ENCODE peak calls at places on chromosomes 4 and X, in six cellular contexts. T, C, F, Q, B and M are unnamed samples.

GRCh38 chr4:61540944-61541343 is 340.8 kb downstream of the ADGRL3 start:
- DNase-seq in T (no peak), C (no peak), F (no peak), Q (no peak), B (no peak), M (no peak)

GRCh38 chr4:156098846-156099245 is 145.2 kb upstream of the CTSO start:
- DNase-seq in T (no peak), C (no peak), F (no peak), Q (no peak), B (no peak), M (peak; percentile 36)

GRCh38 chr4:141350122-141350904 is 129.6 kb downstream of the ZNF330 start:
- DNase-seq in T (no peak), C (peak; percentile 94), F (peak; percentile 68), Q (peak; percentile 56), B (peak; percentile 87), M (peak; percentile 92)

GRCh38 chr4:70269674-70270073 is 27.3 kb downstream of the CSN3 start:
- DNase-seq in T (no peak), C (no peak), F (peak; percentile 21), Q (no peak), B (no peak), M (no peak)

GRCh38 chr4:76658231-76659102 is 223.4 kb downstream of the SHROOM3 start:
- DNase-seq in T (no peak), C (peak; percentile 96), F (peak; percentile 71), Q (peak; percentile 44), B (peak; percentile 72), M (peak; percentile 88)

GRCh38 chr4:20253272-20253798 is 1.6 kb downstream of the SLIT2 start:
- DNase-seq in T (no peak), C (no peak), F (no peak), Q (no peak), B (no peak), M (no peak)

GRCh38 chr4:65202473-65203264 is 467.6 kb downstream of the EPHA5 start:
- DNase-seq in T (no peak), C (no peak), F (no peak), Q (no peak), B (no peak), M (no peak)

GRCh38 chr4:145840162-145840768 is 98.4 kb downstream of the ZNF827 start:
- DNase-seq in T (no peak), C (peak; percentile 53), F (peak; percentile 52), Q (no peak), B (no peak), M (peak; percentile 55)

GRCh38 chr4:169348541-169348940 is 77.8 kb upstream of the SH3RF1 start:
- DNase-seq in T (no peak), C (no peak), F (no peak), Q (no peak), B (no peak), M (no peak)

GRCh38 chr4:82833696-82834313 is 35.2 kb upstream of the SCD5 start:
- DNase-seq in T (no peak), C (peak; percentile 76), F (peak; percentile 89), Q (peak; percentile 74), B (peak; percentile 31), M (peak; percentile 89)

GRCh38 chrX:144732588-144732987 is 514.7 kb upstream of the SPANXN1 start:
- DNase-seq in T (no peak), C (peak; percentile 13), F (no peak), Q (no peak), B (no peak), M (peak; percentile 35)

GRCh38 chr4:85955614-85956295 is 404.1 kb downstream of the MAPK10 start:
- DNase-seq in T (no peak), C (no peak), F (peak; percentile 28), Q (no peak), B (no peak), M (no peak)

GRCh38 chr4:137510866-137511265 is 21.4 kb downstream of the PCDH18 start:
- DNase-seq in T (no peak), C (peak; percentile 96), F (peak; percentile 76), Q (peak; percentile 74), B (peak; percentile 82), M (peak; percentile 94)

GRCh38 chrX:110665636-110666035 is 130.0 kb downstream of the CHRDL1 start:
- DNase-seq in T (peak; percentile 44), C (peak; percentile 31), F (peak; percentile 19), Q (no peak), B (peak; percentile 3), M (peak; percentile 9)

GRCh38 chr4:7186081-7186480 is 6.3 kb upstream of the SORCS2 start:
- DNase-seq in T (peak; percentile 41), C (no peak), F (no peak), Q (no peak), B (no peak), M (no peak)

GRCh38 chr4:152953514-152953913 is 17.4 kb downstream of the FHDC1 start:
- DNase-seq in T (no peak), C (no peak), F (no peak), Q (no peak), B (no peak), M (no peak)

GRCh38 chr4:186058980-186059316 is 10.0 kb upstream of the TLR3 start:
- DNase-seq in T (no peak), C (no peak), F (no peak), Q (no peak), B (no peak), M (no peak)
- TF ChIP-seq CTCF in T (no peak), C (no peak), F (no peak), Q (no peak), B (no peak), M (no peak)

GRCh38 chrX:29553542-29553941 is 661.8 kb upstream of the MAGEB2 start:
- DNase-seq in T (no peak), C (no peak), F (no peak), Q (no peak), B (no peak), M (no peak)
- H3K4me3 ChIP-seq in T (no peak overlapping the region), C (no peak overlapping the region), F (no peak overlapping the region), Q (no peak overlapping the region), B (no peak overlapping the region), M (no peak overlapping the region)

DNA sequence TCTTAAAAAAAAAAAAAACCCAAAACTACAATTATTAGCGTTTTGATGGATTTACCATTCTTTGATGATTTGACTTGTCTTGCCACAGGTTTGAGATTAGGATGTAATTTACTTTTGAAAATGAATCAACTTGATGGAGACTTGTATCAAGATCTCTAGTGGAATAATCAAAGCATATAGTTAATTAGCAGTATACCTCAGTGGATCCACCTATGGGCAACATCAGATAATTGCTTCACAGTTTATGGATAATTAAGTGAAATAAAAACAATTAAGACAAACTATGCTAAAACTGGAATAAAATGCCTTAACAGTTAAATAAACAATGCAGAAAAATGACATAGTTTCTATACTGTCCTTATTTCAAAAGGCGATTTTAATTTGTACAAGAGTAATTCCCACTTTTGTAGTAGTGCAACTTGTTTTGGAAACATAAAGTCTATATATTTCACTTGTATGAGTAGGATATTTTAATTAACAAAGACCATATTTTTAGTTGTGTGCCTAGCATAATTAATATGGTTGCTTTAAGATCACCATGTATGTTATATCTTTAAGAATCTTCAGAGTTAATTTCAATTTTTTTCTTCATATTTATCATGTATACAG is 4.2 kb downstream of the CPEB2 start:
- DNase-seq in T (no peak), C (peak; percentile 17), F (peak; percentile 41), Q (no peak), B (no peak), M (peak; percentile 55)
- TF ChIP-seq CTCF in T (peak; percentile 21), C (peak; percentile 51), F (peak; percentile 56), Q (peak; percentile 52), B (peak; percentile 31), M (peak; percentile 44)

DNA sequence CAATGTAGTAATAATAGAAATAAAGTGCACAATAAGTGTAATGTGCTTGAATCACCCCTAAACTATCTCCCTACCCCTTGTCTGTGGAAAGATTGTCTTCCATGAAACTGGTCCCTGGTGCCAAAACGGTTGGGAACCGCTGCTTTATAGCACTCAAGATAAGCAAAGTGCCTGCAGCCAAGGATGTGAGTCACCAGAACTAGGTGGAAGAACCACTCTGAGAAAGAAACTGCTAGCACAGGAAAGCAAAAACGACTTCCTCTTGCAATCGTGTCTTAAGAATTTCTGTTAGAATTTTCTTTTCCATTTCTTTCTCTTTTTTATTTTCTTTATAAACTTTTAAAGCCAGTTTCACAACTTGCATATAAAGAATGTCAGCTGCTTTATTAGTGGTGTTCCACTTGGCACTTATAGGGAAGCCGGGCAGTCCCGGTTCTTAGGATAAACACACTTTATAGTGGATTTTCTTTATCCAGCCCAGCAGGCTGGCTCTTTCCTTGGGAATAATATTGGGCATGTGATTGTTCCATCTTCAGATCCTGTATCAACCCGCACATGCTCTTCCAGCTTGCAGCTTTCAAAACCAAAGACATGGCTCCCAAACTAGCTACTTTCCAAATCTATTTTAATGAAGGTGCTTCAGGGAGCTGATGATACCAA is 32.3 kb upstream of the CXCL8 start:
- DNase-seq in T (peak; percentile 53), C (peak; percentile 81), F (peak; percentile 90), Q (peak; percentile 60), B (peak; percentile 86), M (peak; percentile 93)
- H3K4me3 ChIP-seq in T (no peak overlapping the region), C (no peak overlapping the region), F (no peak overlapping the region), Q (no peak overlapping the region), B (no peak overlapping the region), M (no peak overlapping the region)

DNA sequence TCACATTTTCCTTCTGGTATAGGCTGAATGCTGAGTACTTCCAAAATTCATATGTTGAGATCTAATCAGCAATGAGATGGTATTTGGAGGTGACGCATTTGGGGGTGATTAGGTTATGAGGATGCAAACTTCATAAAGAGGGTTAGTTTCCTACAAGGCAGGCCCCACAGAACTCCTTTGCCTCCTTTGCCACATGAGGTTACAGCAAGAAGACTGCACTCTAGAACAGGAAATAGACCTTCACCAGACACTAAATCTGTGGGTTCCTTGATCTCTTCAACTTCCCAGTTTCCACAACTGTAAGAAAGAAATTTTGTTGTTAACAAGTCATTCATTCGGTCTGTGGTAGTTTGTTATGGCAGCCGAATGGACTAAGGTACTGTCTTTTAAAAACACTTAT is 681.9 kb upstream of the HS3ST1 start:
- DNase-seq in T (no peak), C (no peak), F (no peak), Q (no peak), B (no peak), M (no peak)
- TF ChIP-seq CTCF in T (no peak), C (no peak), F (no peak), Q (no peak), B (no peak), M (no peak)

DNA sequence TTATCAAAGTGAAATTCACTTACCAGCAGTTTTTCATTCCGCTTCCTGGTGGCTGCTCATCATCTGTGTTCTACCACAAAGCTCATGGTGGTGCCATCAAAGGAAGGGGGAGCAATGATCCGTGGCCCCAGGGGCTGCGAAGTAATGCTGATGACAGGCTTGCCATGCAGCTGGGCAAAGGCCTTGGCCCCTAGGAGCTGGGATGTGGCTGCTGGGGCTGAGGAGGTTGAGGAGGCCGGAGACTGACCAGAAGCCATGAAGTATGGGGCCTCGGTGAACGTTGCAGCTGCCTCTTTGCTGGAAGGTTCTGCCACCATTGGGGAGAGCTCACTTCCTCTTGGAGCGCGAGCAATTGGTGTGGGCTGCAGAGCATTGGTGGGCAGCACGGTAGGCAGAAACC is 8.4 kb downstream of the C4orf54 start:
- DNase-seq in T (no peak), C (no peak), F (no peak), Q (no peak), B (no peak), M (no peak)
- H3K4me3 ChIP-seq in T (no peak overlapping the region), C (no peak overlapping the region), F (no peak overlapping the region), Q (no peak overlapping the region), B (no peak overlapping the region), M (no peak overlapping the region)

DNA sequence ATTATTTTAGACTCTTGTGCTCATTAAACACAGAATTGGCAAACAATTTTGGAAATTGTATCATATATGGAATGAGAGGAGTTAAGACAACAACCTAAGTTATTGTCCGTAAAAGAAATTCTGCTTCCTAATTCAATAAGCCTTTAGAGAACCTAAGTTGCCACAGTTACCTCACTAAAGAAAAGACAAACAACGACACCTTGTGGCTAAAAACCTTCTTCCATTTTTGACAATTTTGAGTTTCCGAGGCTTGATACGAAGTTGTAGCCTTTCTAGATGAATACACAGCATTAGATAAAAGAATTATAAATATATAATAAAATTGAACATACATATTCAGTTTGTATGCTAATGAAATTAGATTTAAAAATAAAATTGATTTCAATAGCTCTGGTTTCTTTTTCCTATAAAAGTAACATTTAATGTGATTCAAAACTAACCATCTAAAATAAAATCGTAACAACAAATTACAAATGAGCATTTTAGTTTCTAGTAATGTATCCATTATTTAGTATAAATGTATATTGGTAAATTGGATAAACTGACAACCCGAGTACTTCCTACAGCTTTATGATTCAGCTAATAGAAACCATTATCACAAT is 275.1 kb downstream of the GPM6A start:
- DNase-seq in T (no peak), C (peak; percentile 66), F (peak; percentile 69), Q (peak; percentile 8), B (peak; percentile 46), M (peak; percentile 86)
- TF ChIP-seq CTCF in T (peak; percentile 48), C (peak; percentile 62), F (peak; percentile 49), Q (peak; percentile 49), B (peak; percentile 35), M (peak; percentile 44)